ENCODE peak calls at places on chromosomes 6 and 20, in nine cellular contexts. J is activated naive CD8-positive, alpha-beta T cell treated with anti-CD3 and anti-CD28 coated beads for 36 hours; O is fibroblast of mammary gland; N is activated T-cell treated with anti-CD3 and anti-CD28 coated beads, Interleukin-2, amount 50 U/mL, for 24 hours; Q is putamen; D is CD8-positive, alpha-beta memory T cell; W is heart right ventricle; B is AG08396; U is iPS-NIHi11. G is an unnamed sample.

GRCh38 chr6:73983367-73983766 is 287.4 kb downstream of the CD109 start:
- DNase-seq in Q (no peak), O (peak; percentile 29), D (no peak), N (no peak), J (no peak), B (peak; percentile 42), U (no peak), W (no peak), G (no peak)

GRCh38 chr6:41728073-41728936 is 7.1 kb downstream of the TFEB start:
- DNase-seq in Q (no peak), D (peak; percentile 18), N (no peak), B (no peak), O (no peak), U (no peak), W (no peak), J (no peak), G (no peak)

GRCh38 chr6:22826961-22827360 is 257.6 kb downstream of the HDGFL1 start:
- DNase-seq in J (no peak), U (no peak), O (no peak), B (no peak), Q (no peak), D (no peak), N (no peak), W (no peak), G (no peak)

GRCh38 chr6:10613693-10614092 is 80.7 kb downstream of the C6orf52 start:
- DNase-seq in Q (no peak), W (no peak), U (no peak), O (no peak), D (no peak), B (no peak), J (no peak), N (no peak), G (no peak)

GRCh38 chr6:64081459-64081858 is 445.9 kb downstream of the PHF3 start:
- DNase-seq in W (no peak), U (no peak), Q (no peak), B (peak; percentile 8), J (no peak), O (no peak), D (no peak), N (no peak), G (no peak)

GRCh38 chr6:84908304-84908904 is 144.0 kb upstream of the TBX18 start:
- DNase-seq in Q (no peak), U (no peak), W (no peak), N (no peak), B (no peak), O (no peak), D (no peak), J (no peak), G (no peak)

GRCh38 chr20:24978493-24978892 is 14.1 kb downstream of the APMAP start:
- DNase-seq in D (no peak), N (no peak), W (no peak), U (no peak), O (no peak), J (no peak), Q (peak; percentile 77), B (no peak), G (no peak)

GRCh38 chr6:23181301-23182110 is 612.1 kb downstream of the HDGFL1 start:
- DNase-seq in N (no peak), O (no peak), J (no peak), W (no peak), Q (no peak), D (no peak), U (no peak), B (no peak), G (no peak)

GRCh38 chr20:31693987-31694661 is 28.5 kb downstream of the BCL2L1 start:
- DNase-seq in B (no peak), O (no peak), Q (no peak), U (peak; percentile 52), N (no peak), D (no peak), J (no peak), W (no peak), G (no peak)

GRCh38 chr20:35627121-35627520 is 11.5 kb downstream of the SPAG4 start:
- DNase-seq in N (peak; percentile 6), O (no peak), W (no peak), Q (no peak), J (no peak), B (no peak), U (no peak), D (no peak), G (no peak)

GRCh38 chr6:26595669-26596269 is 984 bp upstream of the ABT1 start:
- DNase-seq in B (peak; percentile 75), U (peak; percentile 81), Q (peak; percentile 87), D (peak; percentile 74), W (peak; percentile 94), J (peak; percentile 85), N (peak; percentile 92), O (peak; percentile 85), G (peak; percentile 96)